ENCODE peak calls at places on chromosomes 6 and 20, in five cellular contexts. R is CD8-positive, alpha-beta memory T cell; E is NCI-H1930; O is pancreas; Y is NCI-H748 treated with DMSO at 0.1 percent for 48 hours. W is an unnamed sample.

GRCh38 chr6:44428682-44429081 is 41.2 kb downstream of the CDC5L start:
- DNase-seq in R (no peak), E (no peak), O (no peak), Y (no peak), W (no peak)

GRCh38 chr6:124978451-124979293 is 16.4 kb downstream of the RNF217 start:
- DNase-seq in R (no peak), E (no peak), O (no peak), Y (no peak), W (no peak)

GRCh38 chr20:22866757-22867425 is 168.2 kb upstream of the SSTR4 start:
- DNase-seq in R (no peak), E (no peak), O (no peak), Y (no peak), W (no peak)

GRCh38 chr6:146915671-146916127 is 288.5 kb upstream of the STXBP5 start:
- DNase-seq in R (no peak), E (no peak), O (no peak), Y (no peak), W (no peak)

GRCh38 chr6:70956451-70957283 is at the start of gene B3GAT2:
- DNase-seq in R (peak), E (peak), O (peak), Y (no peak), W (peak)

GRCh38 chr6:164377348-164377747 is 932.1 kb downstream of the C6orf118 start:
- DNase-seq in R (no peak), E (no peak), O (no peak), Y (no peak), W (no peak)

GRCh38 chr20:46118481-46119020 is 437 bp downstream of the CD40 start:
- DNase-seq in R (no peak), E (no peak), O (peak), Y (no peak), W (no peak)

GRCh38 chr20:45176526-45176925 is 1.8 kb downstream of the PI3 start:
- DNase-seq in R (no peak), E (no peak), O (no peak), Y (no peak), W (no peak)

GRCh38 chr20:5735845-5736530 is 14.2 kb upstream of the SHLD1 start:
- DNase-seq in R (no peak), E (no peak), O (no peak), Y (no peak), W (no peak)

GRCh38 chr6:64890609-64891008 is 816.4 kb downstream of the EYS start:
- DNase-seq in R (no peak), E (no peak), O (no peak), Y (no peak), W (no peak)

GRCh38 chr6:153503810-153504209 is 372.7 kb upstream of the RGS17 start:
- DNase-seq in R (no peak), E (no peak), O (no peak), Y (no peak), W (no peak)

GRCh38 chr6:33808781-33809180 is 5.0 kb upstream of the MLN start:
- DNase-seq in R (no peak), E (no peak), O (no peak), Y (no peak), W (no peak)

GRCh38 chr6:4853782-4854511 is 77.7 kb downstream of the CDYL start:
- DNase-seq in R (no peak), E (no peak), O (no peak), Y (no peak), W (no peak)

GRCh38 chr20:6360766-6361165 is 237.9 kb upstream of the FERMT1 start:
- DNase-seq in R (no peak), E (no peak), O (no peak), Y (no peak), W (no peak)

GRCh38 chr6:90256698-90257485 is 39.8 kb downstream of the BACH2 start:
- DNase-seq in R (peak), E (no peak), O (no peak), Y (no peak), W (no peak)

GRCh38 chr20:6185268-6185667 is 62.4 kb upstream of the FERMT1 start:
- DNase-seq in R (no peak), E (no peak), O (no peak), Y (peak), W (no peak)

GRCh38 chr6:31158863-31159855 is 770 bp downstream of the TCF19 start:
- DNase-seq in R (no peak), E (no peak), O (no peak), Y (peak), W (no peak)

GRCh38 chr20:56431451-56431850 is 19.4 kb downstream of the CASS4 start:
- DNase-seq in R (no peak), E (no peak), O (no peak), Y (no peak), W (no peak)

GRCh38 chr20:11041396-11041795 is 367.6 kb upstream of the JAG1 start:
- DNase-seq in R (no peak), E (no peak), O (no peak), Y (no peak), W (no peak)

GRCh38 chr6:34967461-34967860 is 78.4 kb downstream of the ANKS1A start:
- DNase-seq in R (no peak), E (no peak), O (no peak), Y (no peak), W (no peak)

GRCh38 chr6:148868314-148868713 is 121.5 kb downstream of the UST start:
- DNase-seq in R (no peak), E (no peak), O (no peak), Y (no peak), W (no peak)

GRCh38 chr6:25703005-25703404 is 51.0 kb downstream of the SCGN start:
- DNase-seq in R (no peak), E (no peak), O (no peak), Y (no peak), W (no peak)

GRCh38 chr6:121823437-121823851 is 388.0 kb downstream of the GJA1 start:
- DNase-seq in R (no peak), E (no peak), O (no peak), Y (no peak), W (no peak)

GRCh38 chr6:47163536-47163935 is 121.4 kb upstream of the ADGRF1 start:
- DNase-seq in R (no peak), E (no peak), O (no peak), Y (no peak), W (no peak)

GRCh38 chr6:41768545-41769308 is 11.0 kb downstream of the FRS3 start:
- DNase-seq in R (no peak), E (no peak), O (peak), Y (no peak), W (no peak)

GRCh38 chr6:111591370-111591900 is 14.2 kb downstream of the TRAF3IP2 start:
- DNase-seq in R (no peak), E (no peak), O (peak), Y (no peak), W (no peak)

GRCh38 chr20:22584630-22584921 is 204 bp upstream of the FOXA2 start:
- DNase-seq in R (no peak), E (peak), O (peak), Y (peak), W (no peak)

GRCh38 chr6:125377621-125378020 is 75.9 kb upstream of the HDDC2 start:
- DNase-seq in R (no peak), E (no peak), O (no peak), Y (no peak), W (no peak)

GRCh38 chr6:40349092-40349491 is 238.1 kb downstream of the LRFN2 start:
- DNase-seq in R (no peak), E (no peak), O (no peak), Y (no peak), W (peak)

GRCh38 chr6:134589512-134589911 is 271.6 kb upstream of the SGK1 start:
- DNase-seq in R (no peak), E (no peak), O (no peak), Y (no peak), W (no peak)

GRCh38 chr6:33882154-33882553 is 78.4 kb upstream of the MLN start:
- DNase-seq in R (no peak), E (no peak), O (no peak), Y (no peak), W (no peak)

GRCh38 chr6:15417811-15418210 is 171.9 kb downstream of the JARID2 start:
- DNase-seq in R (no peak), E (no peak), O (no peak), Y (no peak), W (no peak)

GRCh38 chr6:125869427-125869826 is 78.7 kb downstream of the NCOA7 start:
- DNase-seq in R (no peak), E (no peak), O (no peak), Y (no peak), W (no peak)

GRCh38 chr6:90355965-90356364 is 59.3 kb upstream of the BACH2 start:
- DNase-seq in R (no peak), E (no peak), O (no peak), Y (no peak), W (no peak)

GRCh38 chr6:142367501-142368018 is 65.8 kb downstream of the ADGRG6 start:
- DNase-seq in R (no peak), E (peak), O (no peak), Y (no peak), W (no peak)

GRCh38 chr6:36309212-36309611 is 27.5 kb downstream of the BNIP5 start:
- DNase-seq in R (no peak), E (no peak), O (no peak), Y (no peak), W (no peak)

GRCh38 chr6:27139753-27140522 is 107.6 kb upstream of the PRSS16 start:
- DNase-seq in R (no peak), E (no peak), O (no peak), Y (no peak), W (no peak)

W was measured in type B pancreatic cell.